ENCODE peak calls at places on chromosomes 7 and 10, in nine cellular contexts. K is stomach, U is transverse colon, B is tibial nerve, J is sigmoid colon, A is A549, G is upper lobe of left lung, S is GM12878, M is esophagus muscularis mucosa. P is an unnamed sample.
A peak's percentile ranks its signal among the peaks of the same experiment; 100 is the strongest.

GRCh38 chr10:2081501-2081900 is 344.2 kb upstream of the ADARB2 start:
- DNase-seq in K (no peak), U (no peak), B (no peak), J (no peak), A (no peak), G (no peak), S (peak; percentile 19), M (peak; percentile 92), P (no peak)

GRCh38 chr10:124697837-124698559 is 46.2 kb downstream of the FAM53B start:
- DNase-seq in K (no peak), U (no peak), B (no peak), J (no peak), A (peak; percentile 24), G (no peak), S (no peak), M (no peak), P (peak; percentile 43)

GRCh38 chr7:42091461-42092229 is 145.4 kb downstream of the GLI3 start:
- DNase-seq in K (peak; percentile 37), U (no peak), B (no peak), J (no peak), A (no peak), G (no peak), S (no peak), M (no peak), P (no peak)

GRCh38 chr10:112721080-112721698 is 228.9 kb upstream of the TCF7L2 start:
- DNase-seq in K (no peak), U (no peak), B (peak; percentile 69), J (no peak), A (peak; percentile 69), G (no peak), S (peak; percentile 21), M (no peak), P (no peak)

GRCh38 chr10:75062191-75062849 is 49.1 kb upstream of the SAMD8 start:
- DNase-seq in K (no peak), U (no peak), B (peak; percentile 43), J (no peak), A (no peak), G (no peak), S (no peak), M (no peak), P (no peak)

GRCh38 chr10:20855398-20856038 is 41.6 kb downstream of the NEBL start:
- DNase-seq in K (no peak), U (no peak), B (no peak), J (no peak), A (no peak), G (no peak), S (no peak), M (no peak), P (no peak)

GRCh38 chr10:131808370-131808930 is 92.4 kb upstream of the PPP2R2D start:
- DNase-seq in K (no peak), U (no peak), B (no peak), J (peak; percentile 38), A (no peak), G (peak; percentile 14), S (no peak), M (no peak), P (no peak)

GRCh38 chr7:83468251-83468739 is 180.6 kb downstream of the SEMA3E start:
- DNase-seq in K (peak; percentile 83), U (peak; percentile 48), B (peak; percentile 65), J (peak; percentile 68), A (peak; percentile 84), G (no peak), S (peak; percentile 83), M (no peak), P (peak; percentile 44)

GRCh38 chr10:71970331-71970730 is 6.1 kb downstream of the CHST3 start:
- DNase-seq in K (peak; percentile 75), U (no peak), B (peak; percentile 49), J (peak; percentile 75), A (peak; percentile 62), G (no peak), S (no peak), M (no peak), P (peak; percentile 55)

GRCh38 chr7:518630-519428 is 817 bp downstream of the PDGFA start:
- DNase-seq in K (peak; percentile 89), U (peak; percentile 88), B (peak; percentile 41), J (peak; percentile 92), A (peak; percentile 60), G (peak; percentile 94), S (no peak), M (peak; percentile 93), P (peak; percentile 49)
- TF ChIP-seq POLR2A in K (peak; percentile 74), U (peak; percentile 93), B (peak; percentile 58), J (peak; percentile 80), A (peak; percentile 61), G (peak; percentile 60), S (peak; percentile 46), M (peak; percentile 61), P (no peak)

DNA sequence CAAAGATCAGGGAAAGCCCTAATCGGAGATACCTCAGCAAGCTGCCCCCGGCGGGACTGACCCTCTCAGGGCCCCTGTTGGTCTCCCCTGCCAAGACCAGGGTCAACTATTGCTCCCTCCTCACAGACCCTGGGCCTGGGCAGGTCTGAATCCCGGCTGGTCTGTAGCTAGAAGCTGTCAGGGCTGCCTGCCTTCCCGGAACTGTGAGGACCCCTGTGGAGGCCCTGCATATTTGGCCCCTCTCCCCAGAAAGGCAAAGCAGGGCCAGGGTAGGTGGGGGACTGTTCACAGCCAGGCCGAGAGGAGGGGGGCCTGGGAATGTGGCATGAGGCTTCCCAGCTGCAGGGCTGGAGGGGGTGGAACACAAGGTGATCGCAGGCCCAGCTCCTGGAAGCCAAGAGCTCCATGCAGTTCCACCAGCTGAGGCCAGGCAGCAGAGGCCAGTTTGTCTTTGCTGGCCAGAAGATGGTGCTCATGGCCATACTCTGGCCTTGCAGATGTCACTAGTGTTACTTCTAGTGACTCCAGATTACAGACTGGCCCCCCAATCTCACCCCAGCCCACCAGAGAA is 24.1 kb downstream of the TBATA start:
- DNase-seq in K (no peak), U (no peak), B (no peak), J (peak; percentile 34), A (no peak), G (peak; percentile 29), S (no peak), M (no peak), P (peak; percentile 29)
- TF ChIP-seq CTCF in K (no peak), U (no peak), B (no peak), J (no peak), A (no peak), G (no peak), S (no peak), M (no peak), P (no peak)

DNA sequence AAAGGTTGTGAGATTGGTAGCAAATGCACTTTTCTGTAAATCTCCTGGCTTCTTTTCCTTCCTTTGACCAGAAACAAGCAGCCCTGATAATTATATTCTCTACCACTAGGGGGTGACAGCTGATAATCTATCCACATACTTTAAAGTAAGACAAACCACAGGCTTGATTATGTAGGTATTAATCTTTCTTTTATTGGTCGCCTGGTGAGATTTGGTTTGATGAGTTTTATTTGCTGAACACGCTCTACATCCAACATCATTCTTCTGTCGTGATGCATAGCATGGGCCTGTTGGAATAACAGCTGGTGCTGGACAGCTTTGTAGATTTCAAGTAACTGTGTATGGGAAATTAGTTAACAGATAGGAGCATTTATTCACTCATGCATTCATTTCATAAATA is 63.5 kb downstream of the ZNF365 start:
- DNase-seq in K (no peak), U (no peak), B (peak; percentile 85), J (no peak), A (peak; percentile 40), G (no peak), S (no peak), M (no peak), P (no peak)
- TF ChIP-seq EP300 in K (no peak), U (no peak), B (no peak), J (no peak), A (no peak), G (no peak), S (no peak), M (no peak), P (no peak)

GRCh38 chr7:129144095-129144833 is at the start of gene TSPAN33:
- DNase-seq in K (peak; percentile 86), U (peak; percentile 80), B (peak; percentile 71), J (peak; percentile 88), A (peak; percentile 98), G (peak; percentile 96), S (no peak), M (peak; percentile 96), P (peak; percentile 81)
- TF ChIP-seq POLR2A in K (no peak), U (no peak), B (no peak), J (no peak), A (peak; percentile 10), G (no peak), S (peak; percentile 73), M (no peak), P (no peak)

GRCh38 chr10:11149499-11149898 is 131.8 kb downstream of the CELF2 start:
- DNase-seq in K (no peak), U (no peak), B (no peak), J (no peak), A (no peak), G (no peak), S (no peak), M (no peak), P (no peak)

GRCh38 chr10:11148638-11149037 is 131.0 kb downstream of the CELF2 start:
- DNase-seq in K (no peak), U (no peak), B (no peak), J (no peak), A (no peak), G (no peak), S (no peak), M (no peak), P (no peak)

GRCh38 chr10:11146402-11147171 is 128.9 kb downstream of the CELF2 start:
- DNase-seq in K (no peak), U (no peak), B (no peak), J (no peak), A (no peak), G (no peak), S (no peak), M (no peak), P (no peak)

GRCh38 chr10:11148131-11148530 is 130.5 kb downstream of the CELF2 start:
- DNase-seq in K (no peak), U (no peak), B (no peak), J (no peak), A (no peak), G (no peak), S (no peak), M (no peak), P (no peak)

GRCh38 chr10:11147723-11148122 is 130.1 kb downstream of the CELF2 start:
- DNase-seq in K (peak; percentile 35), U (no peak), B (no peak), J (no peak), A (no peak), G (no peak), S (no peak), M (no peak), P (no peak)
- TF ChIP-seq CTCF in K (no peak), U (no peak), B (no peak), J (no peak), A (no peak), G (peak; percentile 14), S (peak; percentile 28), M (no peak), P (no peak)

P was measured in ovary.